ENCODE peak calls at places on chromosomes 13 and 19, in five cellular contexts. A is type B pancreatic cell, O is tibial nerve, D is WTC11, E is progenitor cell of endocrine pancreas. M is an unnamed sample.
A peak's percentile ranks its signal among the peaks of the same experiment; 100 is the strongest.

GRCh38 chr19:48852292-48852691 is 16.0 kb upstream of the HSD17B14 start:
- DNase-seq in A (no peak), E (no peak), D (no peak), O (no peak), M (no peak)

GRCh38 chr19:7923295-7924191 is 2.4 kb downstream of the CTXN1 start:
- DNase-seq in D (no peak), A (no peak), O (no peak), E (no peak), M (no peak)

GRCh38 chr19:31253816-31254551 is 95.3 kb downstream of the TSHZ3 start:
- DNase-seq in D (no peak), A (no peak), E (no peak), O (no peak), M (no peak)

GRCh38 chr19:4506449-4507149 is 11.7 kb downstream of the PLIN4 start:
- DNase-seq in E (no peak), A (no peak), O (no peak), D (no peak), M (no peak)

GRCh38 chr19:50362656-50363424 is 2.6 kb downstream of the NAPSA start:
- DNase-seq in E (no peak), O (no peak), A (no peak), D (no peak), M (no peak)

GRCh38 chr13:97976551-97977375 is 23.3 kb downstream of the IPO5 start:
- DNase-seq in E (peak; percentile 18), O (no peak), D (peak; percentile 18), A (peak; percentile 93), M (no peak)

GRCh38 chr19:6017576-6017975 is 39.6 kb upstream of the RANBP3 start:
- DNase-seq in A (no peak), E (no peak), O (no peak), D (no peak), M (no peak)

GRCh38 chr19:8511573-8512101 is 2.3 kb downstream of the ZNF414 start:
- DNase-seq in O (no peak), E (no peak), D (no peak), A (no peak), M (no peak)

GRCh38 chr13:59643239-59643865 is 520.4 kb downstream of the DIAPH3 start:
- DNase-seq in A (no peak), O (no peak), D (no peak), E (no peak), M (no peak)

GRCh38 chr13:79973533-79973963 is 367.4 kb downstream of the SPRY2 start:
- DNase-seq in A (no peak), E (no peak), O (no peak), D (no peak), M (no peak)

GRCh38 chr19:7832781-7833180 is 2.8 kb downstream of the EVI5L start:
- DNase-seq in A (no peak), O (no peak), D (no peak), E (no peak), M (no peak)

GRCh38 chr13:63693696-63694095 is 2278.0 kb upstream of the PCDH20 start:
- DNase-seq in O (no peak), D (no peak), A (no peak), E (no peak), M (no peak)

GRCh38 chr19:38452430-38453366 is 19.2 kb downstream of the RYR1 start:
- DNase-seq in E (no peak), A (no peak), D (peak; percentile 100), O (no peak), M (no peak)

GRCh38 chr13:91647361-91647970 is 249.0 kb downstream of the GPC5 start:
- DNase-seq in E (peak; percentile 10), D (peak; percentile 84), O (no peak), A (no peak), M (no peak)

GRCh38 chr19:45542234-45542668 is 35.0 kb downstream of the VASP start:
- DNase-seq in E (no peak), D (no peak), O (no peak), A (no peak), M (no peak)

GRCh38 chr13:96792736-96793444 is 201.4 kb downstream of the OXGR1 start:
- DNase-seq in E (no peak), A (no peak), D (no peak), O (no peak), M (no peak)

GRCh38 chr19:50558449-50558848 is 9.8 kb downstream of the LRRC4B start:
- DNase-seq in E (no peak), D (no peak), O (no peak), A (no peak), M (no peak)

GRCh38 chr13:49620170-49620621 is 8.1 kb upstream of the ARL11 start:
- DNase-seq in D (no peak), A (no peak), E (no peak), O (no peak), M (no peak)

GRCh38 chr19:40055049-40055448 is 982 bp downstream of the ZNF780B start:
- DNase-seq in E (no peak), A (no peak), O (no peak), D (no peak), M (no peak)

GRCh38 chr13:23655321-23655720 is 85.1 kb downstream of the TNFRSF19 start:
- DNase-seq in D (no peak), E (no peak), O (no peak), A (no peak), M (no peak)

GRCh38 chr19:15935167-15935702 is 906 bp upstream of the CYP4F11 start:
- DNase-seq in A (no peak), E (no peak), D (no peak), O (no peak), M (no peak)

GRCh38 chr19:4264812-4265211 is 14.3 kb upstream of the SHD start:
- DNase-seq in E (no peak), D (no peak), A (no peak), O (no peak), M (no peak)

GRCh38 chr13:112928958-112929777 is 39.8 kb upstream of the MCF2L start:
- DNase-seq in A (no peak), D (no peak), E (no peak), O (no peak), M (no peak)

GRCh38 chr19:12733369-12733896 is 1.1 kb downstream of the TRIR start:
- DNase-seq in O (no peak), D (no peak), E (no peak), A (no peak), M (no peak)

GRCh38 chr19:16676101-16676798 is 15.3 kb downstream of the TMEM38A start:
- DNase-seq in A (no peak), D (no peak), E (no peak), O (no peak), M (no peak)

GRCh38 chr19:2051771-2052704 is 994 bp upstream of the MKNK2 start:
- DNase-seq in E (no peak), A (no peak), D (no peak), O (no peak), M (no peak)

GRCh38 chr13:51869921-51870320 is 8.2 kb downstream of the CCDC70 start:
- DNase-seq in A (no peak), D (no peak), O (no peak), E (no peak), M (no peak)

GRCh38 chr13:40639226-40639681 is 27.2 kb downstream of the FOXO1 start:
- DNase-seq in O (no peak), A (no peak), D (no peak), E (no peak), M (no peak)

GRCh38 chr13:77274126-77274525 is 52.8 kb downstream of the MYCBP2 start:
- DNase-seq in O (no peak), A (no peak), D (no peak), E (no peak), M (no peak)
- TF ChIP-seq CTCF in O (no peak), A (no peak), D (no peak), E (no peak), M (no peak)

GRCh38 chr13:110644892-110645521 is 29.7 kb downstream of the NAXD start:
- DNase-seq in O (no peak), D (peak; percentile 89), A (no peak), E (peak; percentile 41), M (no peak)
- TF ChIP-seq CTCF in O (peak; percentile 28), D (peak; percentile 24), A (peak; percentile 66), E (peak; percentile 58), M (no peak)

GRCh38 chr13:67048084-67048792 is 181.9 kb downstream of the PCDH9 start:
- DNase-seq in D (no peak), A (no peak), O (no peak), E (no peak), M (no peak)
- TF ChIP-seq CTCF in D (no peak), A (peak; percentile 53), O (no peak), E (no peak), M (no peak)

DNA sequence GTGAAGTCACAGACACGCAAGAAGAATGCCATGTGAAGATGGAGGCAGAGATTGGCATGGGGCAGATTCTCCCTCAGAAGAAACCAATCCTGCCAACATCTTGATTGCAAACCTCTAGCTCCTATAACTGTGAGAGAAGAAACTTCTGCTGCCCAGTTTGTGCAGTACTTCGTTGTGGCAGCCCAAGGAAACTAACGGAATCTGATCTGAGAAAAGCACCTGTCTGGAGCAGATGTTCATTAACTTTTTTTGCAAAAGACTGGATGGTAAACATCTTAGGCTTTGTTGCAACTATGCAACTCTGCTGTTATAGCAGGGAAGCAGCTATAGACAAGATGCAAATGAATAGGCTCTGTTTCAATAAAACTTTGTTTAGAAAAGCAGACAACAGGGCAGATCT is 25.1 kb upstream of the CPB2 start:
- DNase-seq in A (no peak), D (no peak), E (no peak), O (no peak), M (no peak)
- TF ChIP-seq CTCF in A (no peak), D (no peak), E (no peak), O (no peak), M (no peak)